ENCODE peak calls at places on chromosome 10, in five cellular contexts. One of them, this sample, is unnamed.

GRCh38 chr10:126425051-126425450 is 36.8 kb upstream of the ADAM12 start:
- DNase-seq in activated naive CD4-positive, alpha-beta T cell treated with Interleukin-2 at 50 U/mL for 16 hours: no peak
- DNase-seq in ovary: no peak
- DNase-seq in small intestine: no peak
- DNase-seq in NCI-H1105 treated with DMSO at 0.1 percent for 48 hours: no peak
- DNase-seq in this sample: no peak

GRCh38 chr10:123720536-123720935 is 54.4 kb downstream of the GPR26 start:
- DNase-seq in activated naive CD4-positive, alpha-beta T cell treated with Interleukin-2 at 50 U/mL for 16 hours: no peak
- DNase-seq in ovary: no peak
- DNase-seq in small intestine: no peak
- DNase-seq in NCI-H1105 treated with DMSO at 0.1 percent for 48 hours: no peak
- DNase-seq in this sample: no peak

GRCh38 chr10:119668461-119668860 is 17.3 kb downstream of the BAG3 start:
- DNase-seq in activated naive CD4-positive, alpha-beta T cell treated with Interleukin-2 at 50 U/mL for 16 hours: no peak
- DNase-seq in ovary: no peak
- DNase-seq in small intestine: no peak
- DNase-seq in NCI-H1105 treated with DMSO at 0.1 percent for 48 hours: no peak
- DNase-seq in this sample: no peak

GRCh38 chr10:9615179-9615578 is 1402.5 kb upstream of the CELF2 start:
- DNase-seq in activated naive CD4-positive, alpha-beta T cell treated with Interleukin-2 at 50 U/mL for 16 hours: no peak
- DNase-seq in ovary: no peak
- DNase-seq in small intestine: no peak
- DNase-seq in NCI-H1105 treated with DMSO at 0.1 percent for 48 hours: no peak
- DNase-seq in this sample: no peak

GRCh38 chr10:110103921-110104461 is 96.2 kb downstream of the ADD3 start:
- DNase-seq in activated naive CD4-positive, alpha-beta T cell treated with Interleukin-2 at 50 U/mL for 16 hours: no peak
- DNase-seq in ovary: no peak
- DNase-seq in small intestine: no peak
- DNase-seq in NCI-H1105 treated with DMSO at 0.1 percent for 48 hours: no peak
- DNase-seq in this sample: no peak

GRCh38 chr10:113939212-113939860 is 84.9 kb downstream of the NHLRC2 start:
- DNase-seq in activated naive CD4-positive, alpha-beta T cell treated with Interleukin-2 at 50 U/mL for 16 hours: no peak
- DNase-seq in ovary: no peak
- DNase-seq in small intestine: no peak
- DNase-seq in NCI-H1105 treated with DMSO at 0.1 percent for 48 hours: no peak
- DNase-seq in this sample: no peak

GRCh38 chr10:96665306-96665705 is 55.0 kb downstream of the PIK3AP1 start:
- DNase-seq in activated naive CD4-positive, alpha-beta T cell treated with Interleukin-2 at 50 U/mL for 16 hours: no peak
- DNase-seq in ovary: no peak
- DNase-seq in small intestine: peak; percentile 17
- DNase-seq in NCI-H1105 treated with DMSO at 0.1 percent for 48 hours: no peak
- DNase-seq in this sample: no peak

GRCh38 chr10:101902032-101902799 is 58.6 kb upstream of the KCNIP2 start:
- DNase-seq in activated naive CD4-positive, alpha-beta T cell treated with Interleukin-2 at 50 U/mL for 16 hours: no peak
- DNase-seq in ovary: no peak
- DNase-seq in small intestine: no peak
- DNase-seq in NCI-H1105 treated with DMSO at 0.1 percent for 48 hours: no peak
- DNase-seq in this sample: no peak

This sample was measured in tibial artery.